ENCODE peak calls at places on chromosomes 5 and 9, in nine cellular contexts. A is ovary; F is stimulated activated CD4-positive, alpha-beta T cell treated with anti-CD3 and anti-CD28 coated beads, Interleukin-12 subunit alpha, Interleukin-12 subunit beta, amount 100 ng/mL, for 24 hours; R is NCI-H510A treated with DMSO at 0.1 percent for 48 hours; V is SHP77; Y is GM06990; Q is hypothalamus; T is HS-27A; I is NCI-H460. M is an unnamed sample.

GRCh38 chr9:88741335-88741734 is 206.4 kb downstream of the NXNL2 start:
- DNase-seq in A (no peak), F (peak; percentile 15), R (no peak), V (peak; percentile 12), Y (no peak), Q (no peak), T (no peak), I (peak; percentile 6), M (no peak)

GRCh38 chr9:122051401-122052346 is 41.4 kb downstream of the TTLL11 start:
- DNase-seq in A (no peak), F (peak; percentile 62), R (no peak), V (no peak), Y (no peak), Q (no peak), T (no peak), I (no peak), M (no peak)

GRCh38 chr9:129944501-129945116 is 98.4 kb downstream of the FNBP1 start:
- DNase-seq in A (no peak), F (no peak), R (no peak), V (no peak), Y (no peak), Q (no peak), T (no peak), I (no peak), M (no peak)

GRCh38 chr9:82327641-82328040 is 339.1 kb downstream of the SPATA31D1 start:
- DNase-seq in A (no peak), F (no peak), R (no peak), V (no peak), Y (no peak), Q (no peak), T (no peak), I (no peak), M (no peak)

GRCh38 chr9:34994429-34995287 is 5.1 kb downstream of the DNAJB5 start:
- DNase-seq in A (no peak), F (no peak), R (peak; percentile 56), V (no peak), Y (no peak), Q (no peak), T (peak; percentile 33), I (peak; percentile 38), M (no peak)

GRCh38 chr9:36551868-36552267 is 20.8 kb upstream of the MELK start:
- DNase-seq in A (no peak), F (no peak), R (no peak), V (no peak), Y (peak; percentile 49), Q (no peak), T (no peak), I (no peak), M (no peak)

GRCh38 chr9:112037281-112038016 is 137.6 kb downstream of the SUSD1 start:
- DNase-seq in A (no peak), F (peak; percentile 55), R (no peak), V (no peak), Y (peak; percentile 85), Q (no peak), T (peak; percentile 91), I (no peak), M (no peak)

GRCh38 chr5:53616939-53617549 is 56.6 kb downstream of the NDUFS4 start:
- DNase-seq in A (no peak), F (no peak), R (no peak), V (no peak), Y (no peak), Q (no peak), T (no peak), I (no peak), M (no peak)

GRCh38 chr5:37721447-37721871 is 118.4 kb downstream of the GDNF start:
- DNase-seq in A (no peak), F (peak; percentile 7), R (no peak), V (no peak), Y (peak; percentile 43), Q (no peak), T (no peak), I (no peak), M (no peak)

GRCh38 chr9:76215066-76215465 is 179.2 kb downstream of the RFK start:
- DNase-seq in A (no peak), F (no peak), R (no peak), V (no peak), Y (no peak), Q (no peak), T (no peak), I (no peak), M (peak; percentile 30)

GRCh38 chr5:168765220-168766037 is 186.3 kb upstream of the PANK3 start:
- DNase-seq in A (no peak), F (no peak), R (no peak), V (no peak), Y (no peak), Q (no peak), T (no peak), I (no peak), M (no peak)

GRCh38 chr9:75140261-75140660 is 51.9 kb downstream of the OSTF1 start:
- DNase-seq in A (no peak), F (no peak), R (no peak), V (no peak), Y (no peak), Q (no peak), T (no peak), I (no peak), M (no peak)

GRCh38 chr5:126354012-126354856 is 69.0 kb upstream of the GRAMD2B start:
- DNase-seq in A (no peak), F (no peak), R (peak; percentile 19), V (peak; percentile 8), Y (no peak), Q (no peak), T (peak; percentile 81), I (peak; percentile 35), M (peak; percentile 23)

GRCh38 chr5:147393866-147394265 is 116.0 kb downstream of the DPYSL3 start:
- DNase-seq in A (no peak), F (no peak), R (no peak), V (no peak), Y (no peak), Q (no peak), T (no peak), I (no peak), M (no peak)

GRCh38 chr5:138938526-138938925 is 63.4 kb upstream of the LRRTM2 start:
- DNase-seq in A (no peak), F (no peak), R (no peak), V (no peak), Y (no peak), Q (no peak), T (no peak), I (no peak), M (no peak)

GRCh38 chr9:87991151-87991870 is 17.0 kb upstream of the CDK20 start:
- DNase-seq in A (no peak), F (no peak), R (no peak), V (no peak), Y (no peak), Q (no peak), T (no peak), I (no peak), M (no peak)